ENCODE peak calls at places on chromosomes 13 and 19, in six cellular contexts. One of them, this sample, is unnamed.

GRCh38 chr13:22092791-22093545 is 422.1 kb downstream of the FGF9 start:
- DNase-seq in HCT116: no peak
- DNase-seq in SK-N-SH: no peak
- DNase-seq in GM12878: no peak
- DNase-seq in H1: no peak
- DNase-seq in K562: no peak
- DNase-seq in this sample: no peak

GRCh38 chr19:55693336-55693974 is 18.4 kb downstream of the EPN1 start:
- DNase-seq in H1: no peak
- DNase-seq in HCT116: no peak
- DNase-seq in GM12878: no peak
- DNase-seq in SK-N-SH: no peak
- DNase-seq in K562: no peak
- DNase-seq in this sample: no peak

GRCh38 chr13:91592050-91593014 is 193.9 kb downstream of the GPC5 start:
- DNase-seq in HCT116: no peak
- DNase-seq in H1: no peak
- DNase-seq in K562: no peak
- DNase-seq in SK-N-SH: no peak
- DNase-seq in GM12878: no peak
- DNase-seq in this sample: no peak

GRCh38 chr19:7628589-7629311 is 595 bp downstream of the XAB2 start:
- DNase-seq in HCT116: no peak
- DNase-seq in SK-N-SH: no peak
- DNase-seq in K562: peak; percentile 41
- DNase-seq in H1: no peak
- DNase-seq in GM12878: no peak
- DNase-seq in this sample: no peak

GRCh38 chr13:50130686-50131051 is 115.4 kb downstream of the KCNRG start:
- DNase-seq in SK-N-SH: peak; percentile 75
- DNase-seq in H1: no peak
- DNase-seq in HCT116: no peak
- DNase-seq in K562: no peak
- DNase-seq in GM12878: no peak
- DNase-seq in this sample: no peak

GRCh38 chr13:107043016-107043957 is 475.4 kb upstream of the ARGLU1 start:
- DNase-seq in HCT116: no peak
- DNase-seq in H1: no peak
- DNase-seq in SK-N-SH: no peak
- DNase-seq in GM12878: no peak
- DNase-seq in K562: no peak
- DNase-seq in this sample: no peak

GRCh38 chr19:14614099-14614412 is 31.2 kb downstream of the CLEC17A start:
- DNase-seq in SK-N-SH: no peak
- DNase-seq in K562: peak; percentile 22
- DNase-seq in GM12878: peak; percentile 38
- DNase-seq in H1: no peak
- DNase-seq in HCT116: no peak
- DNase-seq in this sample: no peak

GRCh38 chr13:85665286-85665685 is 133.9 kb downstream of the SLITRK6 start:
- DNase-seq in GM12878: no peak
- DNase-seq in HCT116: no peak
- DNase-seq in SK-N-SH: no peak
- DNase-seq in K562: no peak
- DNase-seq in H1: no peak
- DNase-seq in this sample: no peak

GRCh38 chr13:28531195-28531955 is 36.4 kb upstream of the FLT1 start:
- DNase-seq in GM12878: no peak
- DNase-seq in K562: no peak
- DNase-seq in H1: peak; percentile 27
- DNase-seq in HCT116: no peak
- DNase-seq in SK-N-SH: peak; percentile 48
- DNase-seq in this sample: peak; percentile 3

GRCh38 chr13:110254151-110254679 is 52.7 kb downstream of the COL4A1 start:
- DNase-seq in SK-N-SH: no peak
- DNase-seq in HCT116: no peak
- DNase-seq in K562: no peak
- DNase-seq in H1: no peak
- DNase-seq in GM12878: no peak
- DNase-seq in this sample: no peak

GRCh38 chr19:34963531-34964406 is at the start of gene ZNF792:
- DNase-seq in HCT116: peak; percentile 16
- DNase-seq in K562: peak; percentile 75
- DNase-seq in SK-N-SH: peak; percentile 91
- DNase-seq in H1: peak; percentile 7
- DNase-seq in GM12878: no peak
- DNase-seq in this sample: peak; percentile 40

GRCh38 chr13:100514788-100515409 is 73.7 kb downstream of the GGACT start:
- DNase-seq in HCT116: peak; percentile 55
- DNase-seq in H1: no peak
- DNase-seq in GM12878: peak; percentile 27
- DNase-seq in K562: peak; percentile 74
- DNase-seq in SK-N-SH: peak; percentile 92
- DNase-seq in this sample: peak; percentile 68

GRCh38 chr13:106407338-106407737 is 128.1 kb downstream of the EFNB2 start:
- DNase-seq in HCT116: no peak
- DNase-seq in H1: no peak
- DNase-seq in SK-N-SH: no peak
- DNase-seq in GM12878: no peak
- DNase-seq in K562: no peak
- DNase-seq in this sample: no peak

GRCh38 chr19:18992696-18993095 is 40.6 kb downstream of the SUGP2 start:
- DNase-seq in K562: no peak
- DNase-seq in H1: no peak
- DNase-seq in HCT116: no peak
- DNase-seq in SK-N-SH: no peak
- DNase-seq in GM12878: no peak
- DNase-seq in this sample: no peak

GRCh38 chr19:18612772-18613588 is at the start of gene TMEM59L:
- DNase-seq in GM12878: no peak
- DNase-seq in K562: no peak
- DNase-seq in H1: no peak
- DNase-seq in SK-N-SH: peak; percentile 95
- DNase-seq in HCT116: no peak
- DNase-seq in this sample: no peak

GRCh38 chr19:3154957-3155736 is 19.3 kb downstream of the GNA15 start:
- DNase-seq in K562: peak; percentile 97
- DNase-seq in H1: no peak
- DNase-seq in HCT116: peak; percentile 16
- DNase-seq in GM12878: peak; percentile 88
- DNase-seq in SK-N-SH: peak; percentile 66
- DNase-seq in this sample: peak; percentile 27

GRCh38 chr19:36120092-36120983 is 5.1 kb downstream of the TBCB start:
- DNase-seq in GM12878: no peak
- DNase-seq in H1: no peak
- DNase-seq in K562: no peak
- DNase-seq in HCT116: no peak
- DNase-seq in SK-N-SH: peak; percentile 30
- DNase-seq in this sample: no peak

GRCh38 chr19:6593651-6594416 is 2.9 kb upstream of the CD70 start:
- DNase-seq in H1: no peak
- DNase-seq in HCT116: no peak
- DNase-seq in K562: no peak
- DNase-seq in SK-N-SH: no peak
- DNase-seq in GM12878: no peak
- DNase-seq in this sample: no peak

GRCh38 chr19:6588508-6589345 is 2.2 kb downstream of the CD70 start:
- DNase-seq in K562: no peak
- DNase-seq in SK-N-SH: no peak
- DNase-seq in H1: no peak
- DNase-seq in GM12878: no peak
- DNase-seq in HCT116: no peak
- DNase-seq in this sample: no peak

GRCh38 chr19:6587998-6588507 is 2.9 kb downstream of the CD70 start:
- DNase-seq in H1: no peak
- DNase-seq in HCT116: no peak
- DNase-seq in GM12878: no peak
- DNase-seq in K562: peak; percentile 44
- DNase-seq in SK-N-SH: no peak
- DNase-seq in this sample: no peak

GRCh38 chr19:6589711-6590457 is 1.1 kb downstream of the CD70 start:
- DNase-seq in GM12878: no peak
- DNase-seq in H1: no peak
- DNase-seq in HCT116: no peak
- DNase-seq in SK-N-SH: no peak
- DNase-seq in K562: no peak
- DNase-seq in this sample: no peak

DNA sequence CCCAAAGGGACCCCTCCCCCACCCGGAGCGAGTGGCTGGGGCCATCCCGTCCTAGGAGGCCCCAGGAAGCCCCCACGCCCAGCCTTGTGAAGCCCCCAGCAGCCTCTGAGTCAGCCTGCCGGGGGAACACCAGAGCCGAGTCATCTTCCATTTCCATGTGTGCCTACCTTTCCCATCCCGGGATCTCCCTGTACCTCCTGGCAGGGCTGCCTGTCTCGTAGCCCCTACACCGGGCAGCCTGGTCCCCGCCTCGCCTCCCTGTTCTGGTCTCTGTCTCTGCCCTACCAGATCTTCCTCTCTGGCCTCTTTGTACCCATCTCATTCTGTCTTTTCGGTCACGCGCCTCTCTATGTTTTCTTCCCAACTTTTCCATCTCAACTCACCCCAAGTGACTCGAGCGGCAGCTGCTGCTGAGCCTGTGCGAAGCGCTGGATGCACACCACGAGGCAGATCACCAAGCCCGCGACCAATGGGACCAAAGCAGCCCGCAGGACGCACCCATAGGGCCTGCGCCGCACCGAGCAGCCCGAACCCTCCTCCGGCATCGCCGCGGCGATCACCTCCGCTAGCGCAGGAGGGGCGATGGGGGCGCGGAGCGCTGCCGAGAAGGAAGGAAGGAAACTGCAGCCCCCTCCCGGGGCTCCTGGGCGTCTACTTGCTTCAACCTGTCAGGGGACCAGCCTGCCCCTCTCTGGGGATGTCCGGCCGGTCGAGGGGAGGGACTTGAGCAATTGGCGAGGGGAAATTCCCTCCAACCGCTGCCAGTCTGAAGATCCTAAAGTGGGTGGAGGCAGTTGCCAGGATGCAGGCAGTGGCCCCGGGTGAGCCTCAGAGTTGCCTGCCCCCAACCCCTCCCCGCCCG is at the start of gene CD70:
- DNase-seq in K562: no peak
- DNase-seq in HCT116: no peak
- DNase-seq in SK-N-SH: no peak
- DNase-seq in GM12878: peak; percentile 88
- DNase-seq in H1: no peak
- DNase-seq in this sample: peak; percentile 46
- TF ChIP-seq JUND in K562: no peak
- TF ChIP-seq JUND in HCT116: no peak
- TF ChIP-seq JUND in SK-N-SH: no peak
- TF ChIP-seq JUND in GM12878: no peak
- TF ChIP-seq JUND in H1: no peak
- TF ChIP-seq JUND in this sample: no peak

DNA sequence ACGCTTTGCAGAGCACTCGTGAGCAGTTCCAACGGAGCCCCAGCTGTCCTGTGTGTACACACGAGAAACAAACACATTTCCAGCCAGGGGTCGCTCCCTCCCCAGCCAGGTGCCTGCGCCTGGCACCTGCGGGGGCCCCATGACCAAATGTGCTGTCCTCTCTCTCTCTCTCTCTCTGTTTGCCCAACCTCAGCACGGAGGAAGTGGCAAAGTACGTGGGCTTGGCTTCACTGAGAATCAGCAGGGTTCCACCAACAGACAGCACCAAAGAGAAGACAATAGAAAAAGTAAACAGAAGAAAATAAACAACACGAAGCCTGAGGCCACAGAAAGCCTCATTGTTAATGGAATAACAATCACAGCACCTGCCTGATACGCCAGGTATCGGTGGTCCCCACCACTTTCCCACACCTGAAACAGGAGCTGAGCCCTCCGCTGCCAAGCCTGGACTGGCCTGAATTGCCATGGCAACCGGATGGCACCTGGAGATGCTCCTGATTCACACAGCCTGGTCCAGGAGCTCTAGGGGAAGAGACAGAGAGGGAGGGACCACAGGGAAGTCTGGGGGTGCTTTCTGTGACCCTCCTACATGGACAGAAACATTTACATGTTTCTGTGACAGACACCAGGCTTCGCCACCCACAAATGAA is 103.9 kb upstream of the CACNA1A start:
- DNase-seq in HCT116: no peak
- DNase-seq in GM12878: no peak
- DNase-seq in SK-N-SH: no peak
- DNase-seq in K562: peak; percentile 7
- DNase-seq in H1: no peak
- DNase-seq in this sample: no peak
- TF ChIP-seq JUND in HCT116: no peak
- TF ChIP-seq JUND in GM12878: no peak
- TF ChIP-seq JUND in SK-N-SH: no peak
- TF ChIP-seq JUND in K562: no peak
- TF ChIP-seq JUND in H1: no peak
- TF ChIP-seq JUND in this sample: no peak

GRCh38 chr19:45667620-45668341 is at the start of gene GIPR:
- DNase-seq in K562: peak; percentile 91
- DNase-seq in SK-N-SH: peak; percentile 74
- DNase-seq in GM12878: no peak
- DNase-seq in HCT116: peak; percentile 72
- DNase-seq in H1: no peak
- DNase-seq in this sample: peak; percentile 66
- TF ChIP-seq JUND in K562: peak; percentile 44
- TF ChIP-seq JUND in SK-N-SH: no peak
- TF ChIP-seq JUND in GM12878: no peak
- TF ChIP-seq JUND in HCT116: no peak
- TF ChIP-seq JUND in H1: no peak
- TF ChIP-seq JUND in this sample: no peak

DNA sequence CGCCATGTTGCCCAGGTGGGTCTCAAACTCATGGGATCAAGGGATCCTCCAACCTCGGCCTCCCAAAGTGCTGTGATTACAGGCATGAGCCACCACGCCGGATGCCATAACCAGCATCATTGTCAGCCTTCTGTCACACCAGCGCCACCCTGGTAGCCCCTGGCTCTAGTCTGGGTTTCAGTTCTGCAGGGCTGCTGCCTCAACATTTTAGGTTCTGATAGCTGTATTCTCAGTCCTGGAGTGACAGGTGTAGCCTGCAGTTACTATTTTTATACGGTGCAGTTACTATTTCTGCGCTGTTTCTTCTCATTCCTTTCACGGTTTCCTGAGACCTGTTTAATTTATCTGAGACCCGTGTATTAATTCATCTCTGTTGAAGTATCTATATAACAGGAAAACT is 57.1 kb downstream of the TRPM4 start:
- DNase-seq in SK-N-SH: no peak
- DNase-seq in HCT116: no peak
- DNase-seq in K562: no peak
- DNase-seq in GM12878: no peak
- DNase-seq in H1: no peak
- DNase-seq in this sample: no peak
- TF ChIP-seq JUND in SK-N-SH: no peak
- TF ChIP-seq JUND in HCT116: no peak
- TF ChIP-seq JUND in K562: no peak
- TF ChIP-seq JUND in GM12878: no peak
- TF ChIP-seq JUND in H1: no peak
- TF ChIP-seq JUND in this sample: no peak